ENCODE peak calls at places on chromosomes 12 and 14, in ten cellular contexts. G, Q, R, O, B, M, U, F, Y and L are unnamed samples.

GRCh38 chr12:57093412-57094193 is 4.7 kb downstream of the NAB2 start:
- DNase-seq in G (no peak), Q (peak), R (peak), O (peak), B (peak), M (peak), U (peak), F (peak), Y (peak), L (no peak)

GRCh38 chr14:62691613-62692489 is 353.4 kb downstream of the KCNH5 start:
- DNase-seq in G (no peak), Q (no peak), R (no peak), O (peak), B (no peak), M (peak), U (peak), F (no peak), Y (no peak), L (peak)

GRCh38 chr14:20002319-20002718 is 356 bp downstream of the OR4Q2 start:
- DNase-seq in G (no peak), Q (no peak), R (no peak), O (peak), B (no peak), M (no peak), U (no peak), F (no peak), Y (no peak), L (no peak)

GRCh38 chr12:57389033-57389432 is 41.8 kb downstream of the R3HDM2 start:
- DNase-seq in G (no peak), Q (no peak), R (no peak), O (peak), B (no peak), M (no peak), U (peak), F (no peak), Y (no peak), L (no peak)

GRCh38 chr14:55754471-55754870 is 174.5 kb downstream of the KTN1 start:
- DNase-seq in G (no peak), Q (no peak), R (no peak), O (no peak), B (no peak), M (no peak), U (peak), F (no peak), Y (no peak), L (no peak)

GRCh38 chr12:93741741-93742085 is 64.5 kb downstream of the CRADD start:
- DNase-seq in G (peak), Q (peak), R (peak), O (no peak), B (peak), M (no peak), U (no peak), F (peak), Y (no peak), L (peak)

GRCh38 chr14:99378782-99379214 is 101.9 kb downstream of the SETD3 start:
- DNase-seq in G (no peak), Q (no peak), R (no peak), O (peak), B (no peak), M (no peak), U (peak), F (no peak), Y (peak), L (no peak)

GRCh38 chr12:94134226-94134795 is 14.1 kb upstream of the PLXNC1 start:
- DNase-seq in G (peak), Q (peak), R (peak), O (peak), B (peak), M (peak), U (peak), F (peak), Y (no peak), L (peak)

GRCh38 chr12:70683976-70684375 is 46.7 kb upstream of the PTPRB start:
- DNase-seq in G (no peak), Q (no peak), R (no peak), O (no peak), B (no peak), M (no peak), U (no peak), F (no peak), Y (no peak), L (no peak)

GRCh38 chr12:108315486-108316105 is 23.5 kb downstream of the CMKLR1 start:
- DNase-seq in G (no peak), Q (no peak), R (no peak), O (no peak), B (no peak), M (no peak), U (no peak), F (no peak), Y (no peak), L (no peak)

GRCh38 chr14:78162202-78162601 is 8.0 kb upstream of the NRXN3 start:
- DNase-seq in G (no peak), Q (no peak), R (no peak), O (no peak), B (no peak), M (no peak), U (no peak), F (no peak), Y (no peak), L (no peak)